ENCODE peak calls at places on chromosomes 11 and 22, in eight cellular contexts. One of them, this sample, is unnamed.

GRCh38 chr22:35837328-35837727 is 119.7 kb downstream of the APOL5 start:
- DNase-seq in nucleus accumbens: no peak
- DNase-seq in Kasumi-1: no peak
- DNase-seq in HEK293T: no peak
- DNase-seq in germinal center: no peak
- DNase-seq in NCI-H1105 treated with DMSO at 0.1 percent for 48 hours: no peak
- DNase-seq in B cell: no peak
- DNase-seq in HCT116: no peak
- DNase-seq in this sample: no peak

GRCh38 chr22:28004021-28004420 is 85.0 kb upstream of the PITPNB start:
- DNase-seq in B cell: no peak
- DNase-seq in NCI-H1105 treated with DMSO at 0.1 percent for 48 hours: no peak
- DNase-seq in HEK293T: no peak
- DNase-seq in Kasumi-1: no peak
- DNase-seq in germinal center: no peak
- DNase-seq in HCT116: no peak
- DNase-seq in nucleus accumbens: no peak
- DNase-seq in this sample: no peak

GRCh38 chr11:119478711-119479285 is 55.8 kb upstream of the THY1 start:
- DNase-seq in HEK293T: no peak
- DNase-seq in nucleus accumbens: no peak
- DNase-seq in Kasumi-1: no peak
- DNase-seq in NCI-H1105 treated with DMSO at 0.1 percent for 48 hours: no peak
- DNase-seq in HCT116: no peak
- DNase-seq in B cell: no peak
- DNase-seq in germinal center: no peak
- DNase-seq in this sample: no peak

GRCh38 chr11:2387266-2387982 is 10.3 kb downstream of the CD81 start:
- DNase-seq in HCT116: no peak
- DNase-seq in B cell: no peak
- DNase-seq in nucleus accumbens: peak; percentile 42
- DNase-seq in germinal center: peak; percentile 53
- DNase-seq in Kasumi-1: no peak
- DNase-seq in HEK293T: no peak
- DNase-seq in NCI-H1105 treated with DMSO at 0.1 percent for 48 hours: no peak
- DNase-seq in this sample: no peak

GRCh38 chr11:78645226-78646202 is 70.8 kb upstream of the NARS2 start:
- DNase-seq in HCT116: peak; percentile 50
- DNase-seq in NCI-H1105 treated with DMSO at 0.1 percent for 48 hours: peak; percentile 69
- DNase-seq in germinal center: peak; percentile 61
- DNase-seq in nucleus accumbens: peak; percentile 29
- DNase-seq in HEK293T: peak; percentile 74
- DNase-seq in B cell: peak; percentile 58
- DNase-seq in Kasumi-1: peak; percentile 57
- DNase-seq in this sample: peak; percentile 22

GRCh38 chr11:60252208-60252566 is 9.2 kb upstream of the MS4A4E start:
- DNase-seq in NCI-H1105 treated with DMSO at 0.1 percent for 48 hours: no peak
- DNase-seq in Kasumi-1: no peak
- DNase-seq in germinal center: no peak
- DNase-seq in HCT116: no peak
- DNase-seq in nucleus accumbens: no peak
- DNase-seq in B cell: no peak
- DNase-seq in HEK293T: no peak
- DNase-seq in this sample: no peak

GRCh38 chr11:104256525-104256924 is 92.6 kb upstream of the PDGFD start:
- DNase-seq in germinal center: no peak
- DNase-seq in HCT116: no peak
- DNase-seq in nucleus accumbens: no peak
- DNase-seq in HEK293T: no peak
- DNase-seq in Kasumi-1: peak; percentile 33
- DNase-seq in B cell: no peak
- DNase-seq in NCI-H1105 treated with DMSO at 0.1 percent for 48 hours: no peak
- DNase-seq in this sample: no peak

GRCh38 chr11:130454495-130455262 is 6.2 kb downstream of the ADAMTS15 start:
- DNase-seq in B cell: no peak
- DNase-seq in HEK293T: no peak
- DNase-seq in Kasumi-1: no peak
- DNase-seq in germinal center: no peak
- DNase-seq in nucleus accumbens: no peak
- DNase-seq in NCI-H1105 treated with DMSO at 0.1 percent for 48 hours: no peak
- DNase-seq in HCT116: no peak
- DNase-seq in this sample: no peak

GRCh38 chr11:36126703-36127102 is 162.5 kb downstream of the COMMD9 start:
- DNase-seq in HEK293T: no peak
- DNase-seq in B cell: no peak
- DNase-seq in Kasumi-1: no peak
- DNase-seq in HCT116: no peak
- DNase-seq in nucleus accumbens: no peak
- DNase-seq in germinal center: no peak
- DNase-seq in NCI-H1105 treated with DMSO at 0.1 percent for 48 hours: no peak
- DNase-seq in this sample: no peak

GRCh38 chr11:36409152-36409713 is 100.8 kb downstream of the TRAF6 start:
- DNase-seq in NCI-H1105 treated with DMSO at 0.1 percent for 48 hours: no peak
- DNase-seq in B cell: no peak
- DNase-seq in Kasumi-1: peak; percentile 96
- DNase-seq in HEK293T: no peak
- DNase-seq in nucleus accumbens: no peak
- DNase-seq in germinal center: no peak
- DNase-seq in HCT116: no peak
- DNase-seq in this sample: peak; percentile 86

GRCh38 chr22:39504071-39504470 is 2.0 kb downstream of the MIEF1 start:
- DNase-seq in Kasumi-1: no peak
- DNase-seq in HEK293T: no peak
- DNase-seq in B cell: no peak
- DNase-seq in NCI-H1105 treated with DMSO at 0.1 percent for 48 hours: no peak
- DNase-seq in nucleus accumbens: no peak
- DNase-seq in HCT116: no peak
- DNase-seq in germinal center: no peak
- DNase-seq in this sample: no peak

GRCh38 chr22:37229012-37229804 is 14.9 kb downstream of the RAC2 start:
- DNase-seq in B cell: no peak
- DNase-seq in HCT116: peak; percentile 43
- DNase-seq in HEK293T: no peak
- DNase-seq in Kasumi-1: no peak
- DNase-seq in germinal center: no peak
- DNase-seq in nucleus accumbens: no peak
- DNase-seq in NCI-H1105 treated with DMSO at 0.1 percent for 48 hours: no peak
- DNase-seq in this sample: no peak

GRCh38 chr11:19696073-19696472 is 16.6 kb upstream of the NAV2 start:
- DNase-seq in Kasumi-1: no peak
- DNase-seq in nucleus accumbens: no peak
- DNase-seq in HEK293T: no peak
- DNase-seq in B cell: no peak
- DNase-seq in NCI-H1105 treated with DMSO at 0.1 percent for 48 hours: peak; percentile 23
- DNase-seq in germinal center: no peak
- DNase-seq in HCT116: no peak
- DNase-seq in this sample: no peak

GRCh38 chr11:16126361-16126760 is 230.0 kb downstream of the SOX6 start:
- DNase-seq in B cell: no peak
- DNase-seq in germinal center: no peak
- DNase-seq in Kasumi-1: no peak
- DNase-seq in NCI-H1105 treated with DMSO at 0.1 percent for 48 hours: peak; percentile 96
- DNase-seq in HEK293T: peak; percentile 25
- DNase-seq in HCT116: no peak
- DNase-seq in nucleus accumbens: no peak
- DNase-seq in this sample: no peak

GRCh38 chr22:42978453-42979103 is 36.4 kb downstream of the PACSIN2 start:
- DNase-seq in B cell: no peak
- DNase-seq in germinal center: no peak
- DNase-seq in Kasumi-1: no peak
- DNase-seq in NCI-H1105 treated with DMSO at 0.1 percent for 48 hours: no peak
- DNase-seq in HCT116: no peak
- DNase-seq in HEK293T: no peak
- DNase-seq in nucleus accumbens: no peak
- DNase-seq in this sample: no peak

GRCh38 chr11:103601230-103601846 is 435.1 kb upstream of the DDI1 start:
- DNase-seq in germinal center: peak; percentile 50
- DNase-seq in HEK293T: peak; percentile 68
- DNase-seq in HCT116: no peak
- DNase-seq in Kasumi-1: peak; percentile 73
- DNase-seq in B cell: no peak
- DNase-seq in NCI-H1105 treated with DMSO at 0.1 percent for 48 hours: peak; percentile 64
- DNase-seq in nucleus accumbens: no peak
- DNase-seq in this sample: peak; percentile 15

GRCh38 chr22:43999378-43999777 is 24.7 kb upstream of the PARVB start:
- DNase-seq in B cell: no peak
- DNase-seq in NCI-H1105 treated with DMSO at 0.1 percent for 48 hours: no peak
- DNase-seq in germinal center: no peak
- DNase-seq in HCT116: no peak
- DNase-seq in Kasumi-1: no peak
- DNase-seq in nucleus accumbens: no peak
- DNase-seq in HEK293T: no peak
- DNase-seq in this sample: no peak

GRCh38 chr22:30192427-30192826 is 54.1 kb downstream of the LIF start:
- DNase-seq in NCI-H1105 treated with DMSO at 0.1 percent for 48 hours: no peak
- DNase-seq in HEK293T: no peak
- DNase-seq in nucleus accumbens: no peak
- DNase-seq in germinal center: no peak
- DNase-seq in B cell: no peak
- DNase-seq in Kasumi-1: no peak
- DNase-seq in HCT116: no peak
- DNase-seq in this sample: no peak

GRCh38 chr22:42933783-42934144 is 76.7 kb upstream of the ARFGAP3 start:
- DNase-seq in B cell: no peak
- DNase-seq in NCI-H1105 treated with DMSO at 0.1 percent for 48 hours: no peak
- DNase-seq in germinal center: peak; percentile 26
- DNase-seq in Kasumi-1: peak; percentile 60
- DNase-seq in HCT116: no peak
- DNase-seq in HEK293T: no peak
- DNase-seq in nucleus accumbens: no peak
- DNase-seq in this sample: no peak

GRCh38 chr11:132588366-132588765 is 943.9 kb downstream of the OPCML start:
- DNase-seq in B cell: no peak
- DNase-seq in NCI-H1105 treated with DMSO at 0.1 percent for 48 hours: no peak
- DNase-seq in germinal center: no peak
- DNase-seq in HEK293T: no peak
- DNase-seq in Kasumi-1: no peak
- DNase-seq in HCT116: no peak
- DNase-seq in nucleus accumbens: no peak
- DNase-seq in this sample: no peak

This sample was measured in GDM1.